ENCODE peak calls at places on chromosome X, in nine cellular contexts. A is H1, Z is GM12865, D is stomach, H is psoas muscle, W is body of pancreas, B is astrocyte of the spinal cord, U is AG04450, E is heart left ventricle. V is an unnamed sample.

GRCh38 chrX:31333181-31333831 is 261.5 kb upstream of the FTHL17 start:
- DNase-seq in W (no peak), B (peak; percentile 78), E (no peak), Z (no peak), A (no peak), U (no peak), H (no peak), D (no peak), V (peak; percentile 85)

GRCh38 chrX:7088968-7089615 is 58.4 kb upstream of the STS start:
- DNase-seq in E (no peak), U (no peak), Z (peak; percentile 49), W (no peak), A (no peak), D (no peak), B (no peak), H (no peak), V (no peak)

GRCh38 chrX:7147431-7147977 is at the start of gene STS:
- DNase-seq in W (peak; percentile 17), E (peak; percentile 68), B (peak; percentile 16), U (no peak), H (peak; percentile 70), Z (peak; percentile 55), D (peak; percentile 49), A (peak; percentile 49), V (peak; percentile 3)

GRCh38 chrX:27598312-27598711 is 8.2 kb downstream of the DCAF8L2 start:
- DNase-seq in W (no peak), B (no peak), D (peak; percentile 31), U (no peak), H (no peak), A (no peak), Z (no peak), E (no peak), V (peak; percentile 57)

GRCh38 chrX:20197641-20198210 is 56.1 kb upstream of the EIF1AX start:
- DNase-seq in U (no peak), B (no peak), D (no peak), E (no peak), Z (no peak), H (no peak), W (no peak), A (no peak), V (no peak)

GRCh38 chrX:136272325-136272724 is 21.1 kb upstream of the MAP7D3 start:
- DNase-seq in U (no peak), D (no peak), E (no peak), Z (no peak), B (no peak), W (no peak), A (no peak), H (no peak), V (no peak)

GRCh38 chrX:57817302-57817701 is 93.0 kb downstream of the ZXDA start:
- DNase-seq in A (no peak), U (no peak), W (no peak), D (no peak), Z (no peak), E (no peak), H (no peak), B (no peak), V (peak; percentile 20)

GRCh38 chrX:132843387-132843786 is 115.0 kb downstream of the HS6ST2 start:
- DNase-seq in A (no peak), W (no peak), U (no peak), B (no peak), Z (no peak), E (no peak), D (no peak), H (no peak), V (no peak)

GRCh38 chrX:20802036-20802435 is 535.3 kb upstream of the RPS6KA3 start:
- DNase-seq in W (no peak), B (no peak), H (no peak), U (no peak), A (no peak), D (no peak), E (no peak), Z (no peak), V (peak; percentile 10)

GRCh38 chrX:41734530-41734929 is 10.5 kb downstream of the GPR82 start:
- DNase-seq in E (no peak), Z (peak; percentile 28), B (no peak), W (no peak), D (no peak), H (no peak), A (no peak), U (no peak), V (peak; percentile 38)

GRCh38 chrX:10600479-10600878 is 19.9 kb downstream of the MID1 start:
- DNase-seq in H (no peak), W (no peak), Z (no peak), A (no peak), B (no peak), D (no peak), U (no peak), E (no peak), V (no peak)

GRCh38 chrX:53316121-53316859 is 34.9 kb upstream of the IQSEC2 start:
- DNase-seq in Z (no peak), E (no peak), H (no peak), D (no peak), B (no peak), W (no peak), U (no peak), A (no peak), V (no peak)

GRCh38 chrX:126820700-126821420 is 1.3 kb downstream of the PRR32 start:
- DNase-seq in H (no peak), E (peak; percentile 54), D (no peak), B (no peak), A (no peak), W (no peak), U (no peak), Z (no peak), V (no peak)

GRCh38 chrX:104284407-104285000 is 29.8 kb upstream of the ESX1 start:
- DNase-seq in D (no peak), A (no peak), U (no peak), E (no peak), B (peak; percentile 30), Z (no peak), W (no peak), H (no peak), V (peak; percentile 18)

GRCh38 chrX:136183917-136184316 is 36.6 kb downstream of the FHL1 start:
- DNase-seq in D (no peak), B (no peak), Z (no peak), E (no peak), H (no peak), U (no peak), A (no peak), W (no peak), V (peak; percentile 58)

GRCh38 chrX:136781180-136781797 is 557 bp upstream of the ARHGEF6 start:
- DNase-seq in U (no peak), Z (no peak), A (no peak), D (no peak), B (no peak), W (no peak), E (no peak), H (peak; percentile 15), V (peak; percentile 43)

GRCh38 chrX:19121898-19122640 is at the start of gene ADGRG2:
- DNase-seq in E (peak; percentile 57), D (peak; percentile 56), Z (no peak), A (peak; percentile 65), W (peak; percentile 30), U (no peak), B (peak; percentile 6), H (peak; percentile 47), V (peak; percentile 35)

GRCh38 chrX:19122641-19123009 is 357 bp upstream of the ADGRG2 start:
- DNase-seq in W (no peak), U (no peak), D (no peak), B (no peak), Z (no peak), H (no peak), A (peak; percentile 45), E (no peak), V (no peak)

DNA sequence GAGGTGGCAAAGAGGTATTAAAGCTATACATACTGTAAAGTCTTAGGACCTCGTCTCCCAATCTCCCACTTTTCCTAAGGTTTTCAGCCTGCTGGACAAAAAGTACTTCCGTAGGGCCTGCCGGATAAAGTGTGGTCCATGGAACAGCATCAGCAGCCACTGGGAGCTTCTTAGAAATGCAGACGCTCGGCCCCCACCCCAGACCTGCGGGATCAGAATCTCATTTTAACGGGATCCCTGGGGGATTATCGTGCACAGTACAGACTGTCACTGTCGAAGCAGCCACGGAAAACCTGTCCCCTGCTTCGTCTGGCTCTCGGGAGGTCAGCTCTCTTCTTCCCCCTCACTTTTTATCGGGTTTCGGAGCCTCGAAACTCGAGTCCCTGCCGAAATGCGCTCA is 802 bp downstream of the ADGRG2 start:
- DNase-seq in A (no peak), W (no peak), E (no peak), B (no peak), H (no peak), D (no peak), U (no peak), Z (no peak), V (no peak)
- H3K4me3 ChIP-seq in A (peak overlapping the region; percentile 48), W (no peak overlapping the region), E (peak overlapping the region; percentile 55), B (no peak overlapping the region), H (peak overlapping the region; percentile 59), D (peak overlapping the region; percentile 57), U (no peak overlapping the region), Z (no peak overlapping the region), V (no peak overlapping the region)

GRCh38 chrX:40299028-40299479 is 201.3 kb upstream of the BCOR start:
- DNase-seq in H (no peak), A (peak; percentile 52), B (no peak), D (no peak), W (no peak), Z (no peak), E (no peak), U (no peak), V (peak; percentile 27)
- TF ChIP-seq CTCF in H (no peak), A (peak; percentile 5), B (peak; percentile 18), D (no peak), W (no peak), Z (peak; percentile 21), E (no peak), U (peak; percentile 24), V (no peak)

GRCh38 chrX:108737754-108738153 is 1.4 kb upstream of the IRS4 start:
- DNase-seq in U (no peak), H (no peak), Z (no peak), D (no peak), E (no peak), B (no peak), A (no peak), W (no peak), V (no peak)
- H3K4me3 ChIP-seq in U (no peak overlapping the region), H (no peak overlapping the region), Z (no peak overlapping the region), D (no peak overlapping the region), E (no peak overlapping the region), B (no peak overlapping the region), A (no peak overlapping the region), W (no peak overlapping the region), V (no peak overlapping the region)

GRCh38 chrX:17882680-17883079 is 21.6 kb upstream of the RAI2 start:
- DNase-seq in E (no peak), W (no peak), D (no peak), H (no peak), A (no peak), Z (no peak), U (no peak), B (no peak), V (no peak)

DNA sequence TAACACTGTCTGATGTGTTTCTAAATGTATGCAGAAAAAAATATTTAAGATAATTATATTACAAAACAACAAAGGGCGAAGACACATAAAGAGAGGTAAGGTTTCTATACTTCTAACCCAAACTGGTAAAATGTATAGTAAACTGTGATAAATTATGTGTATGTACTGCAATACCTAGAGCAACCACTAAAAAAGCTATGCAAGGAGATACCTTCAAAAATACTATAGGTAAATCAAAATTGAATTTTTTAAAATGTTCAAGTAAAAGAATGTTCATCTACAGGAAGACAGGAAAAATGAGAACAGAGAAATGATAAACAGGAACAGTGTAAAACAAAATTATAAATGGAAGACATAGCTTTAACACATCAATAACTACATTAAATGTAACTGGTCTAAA is 27.3 kb upstream of the RAI2 start:
- DNase-seq in A (no peak), Z (no peak), H (no peak), U (no peak), W (no peak), B (no peak), D (no peak), E (no peak), V (no peak)
- TF ChIP-seq CTCF in A (no peak), Z (no peak), H (peak; percentile 9), U (no peak), W (no peak), B (no peak), D (no peak), E (no peak), V (no peak)